ENCODE peak calls at places on chromosome 5, in five cellular contexts. One of them, this sample, is unnamed. For H3K4me1, the result is how much of the 10 kb centered on the place peaks cover.

GRCh38 chr5:53265043-53265442 is 155.5 kb upstream of the MOCS2 start:
- DNase-seq in astrocyte: no peak
- DNase-seq in aorta: no peak
- DNase-seq in adrenal gland: no peak
- DNase-seq in upper lobe of right lung: no peak
- DNase-seq in this sample: no peak

GRCh38 chr5:73201547-73202513 is 28.8 kb downstream of the TMEM174 start:
- DNase-seq in aorta: peak
- DNase-seq in astrocyte: peak
- DNase-seq in adrenal gland: peak
- DNase-seq in upper lobe of right lung: peak
- DNase-seq in this sample: peak

GRCh38 chr5:153755913-153756500 is 265.5 kb downstream of the GRIA1 start:
- DNase-seq in aorta: no peak
- DNase-seq in adrenal gland: no peak
- DNase-seq in astrocyte: no peak
- DNase-seq in upper lobe of right lung: no peak
- DNase-seq in this sample: no peak

GRCh38 chr5:98349251-98349989 is 424.0 kb upstream of the RGMB start:
- DNase-seq in aorta: no peak
- DNase-seq in astrocyte: peak
- DNase-seq in adrenal gland: no peak
- DNase-seq in upper lobe of right lung: no peak
- DNase-seq in this sample: no peak

GRCh38 chr5:132487841-132488555 is 2.6 kb downstream of the IRF1 start:
- DNase-seq in upper lobe of right lung: peak
- DNase-seq in astrocyte: no peak
- DNase-seq in adrenal gland: no peak
- DNase-seq in aorta: no peak
- DNase-seq in this sample: no peak

GRCh38 chr5:119949426-119949999 is 320.2 kb downstream of the FAM170A start:
- DNase-seq in aorta: no peak
- DNase-seq in upper lobe of right lung: no peak
- DNase-seq in astrocyte: no peak
- DNase-seq in adrenal gland: no peak
- DNase-seq in this sample: no peak

GRCh38 chr5:36878421-36879088 is 2.0 kb downstream of the NIPBL start:
- DNase-seq in astrocyte: peak
- DNase-seq in adrenal gland: peak
- DNase-seq in upper lobe of right lung: no peak
- DNase-seq in aorta: no peak
- DNase-seq in this sample: peak

GRCh38 chr5:150785950-150786349 is 7.4 kb downstream of the SMIM3 start:
- DNase-seq in aorta: no peak
- DNase-seq in astrocyte: no peak
- DNase-seq in upper lobe of right lung: no peak
- DNase-seq in adrenal gland: no peak
- DNase-seq in this sample: no peak

GRCh38 chr5:81121836-81122235 is 111.3 kb upstream of the CKMT2 start:
- DNase-seq in aorta: no peak
- DNase-seq in upper lobe of right lung: no peak
- DNase-seq in astrocyte: peak
- DNase-seq in adrenal gland: no peak
- DNase-seq in this sample: no peak

GRCh38 chr5:133396187-133396621 is 216.1 kb downstream of the FSTL4 start:
- DNase-seq in astrocyte: no peak
- DNase-seq in upper lobe of right lung: no peak
- DNase-seq in aorta: no peak
- DNase-seq in adrenal gland: no peak
- DNase-seq in this sample: no peak

GRCh38 chr5:150641006-150641570 is 628 bp downstream of the SYNPO start:
- DNase-seq in aorta: peak
- DNase-seq in adrenal gland: peak
- DNase-seq in astrocyte: peak
- DNase-seq in upper lobe of right lung: no peak
- DNase-seq in this sample: peak

GRCh38 chr5:38347040-38347763 is 88.8 kb downstream of the EGFLAM start:
- DNase-seq in adrenal gland: no peak
- DNase-seq in upper lobe of right lung: no peak
- DNase-seq in aorta: no peak
- DNase-seq in astrocyte: no peak
- DNase-seq in this sample: no peak

GRCh38 chr5:126972062-126972895 is 58.1 kb downstream of the MARCHF3 start:
- DNase-seq in upper lobe of right lung: no peak
- DNase-seq in adrenal gland: no peak
- DNase-seq in aorta: no peak
- DNase-seq in astrocyte: no peak
- DNase-seq in this sample: peak

GRCh38 chr5:178388381-178389030 is 155.9 kb upstream of the PHYKPL start:
- DNase-seq in astrocyte: no peak
- DNase-seq in adrenal gland: peak
- DNase-seq in upper lobe of right lung: no peak
- DNase-seq in aorta: peak
- DNase-seq in this sample: peak

GRCh38 chr5:61673007-61673735 is 341.1 kb downstream of the ZSWIM6 start:
- DNase-seq in astrocyte: peak
- DNase-seq in upper lobe of right lung: no peak
- DNase-seq in aorta: no peak
- DNase-seq in adrenal gland: peak
- DNase-seq in this sample: no peak

GRCh38 chr5:177426566-177427210 is at the start of gene GRK6:
- DNase-seq in aorta: peak
- DNase-seq in adrenal gland: peak
- DNase-seq in astrocyte: no peak
- DNase-seq in upper lobe of right lung: peak
- DNase-seq in this sample: no peak

GRCh38 chr5:56769875-56770604 is 45.3 kb upstream of the MAP3K1 start:
- DNase-seq in astrocyte: no peak
- DNase-seq in upper lobe of right lung: no peak
- DNase-seq in aorta: no peak
- DNase-seq in adrenal gland: no peak
- DNase-seq in this sample: no peak

GRCh38 chr5:170333161-170333909 is 35.8 kb upstream of the LCP2 start:
- DNase-seq in aorta: peak
- DNase-seq in upper lobe of right lung: no peak
- DNase-seq in astrocyte: no peak
- DNase-seq in adrenal gland: no peak
- DNase-seq in this sample: no peak

GRCh38 chr5:151107738-151108520 is 27.1 kb upstream of the TNIP1 start:
- DNase-seq in aorta: peak
- DNase-seq in adrenal gland: no peak
- DNase-seq in astrocyte: peak
- DNase-seq in upper lobe of right lung: no peak
- DNase-seq in this sample: peak

GRCh38 chr5:90056911-90057705 is 352.4 kb downstream of the CETN3 start:
- DNase-seq in upper lobe of right lung: no peak
- DNase-seq in aorta: peak
- DNase-seq in adrenal gland: no peak
- DNase-seq in astrocyte: no peak
- DNase-seq in this sample: peak

GRCh38 chr5:124748687-124749594 is 2.5 kb upstream of the ZNF608 start:
- DNase-seq in adrenal gland: peak
- DNase-seq in aorta: peak
- DNase-seq in astrocyte: peak
- DNase-seq in upper lobe of right lung: peak
- DNase-seq in this sample: peak

GRCh38 chr5:7650755-7651154 is 200.2 kb downstream of the CFAP90 start:
- DNase-seq in aorta: no peak
- DNase-seq in upper lobe of right lung: no peak
- DNase-seq in adrenal gland: no peak
- DNase-seq in astrocyte: peak
- DNase-seq in this sample: no peak

GRCh38 chr5:54669285-54669684 is 151.7 kb downstream of the SNX18 start:
- DNase-seq in upper lobe of right lung: no peak
- DNase-seq in aorta: no peak
- DNase-seq in astrocyte: peak
- DNase-seq in adrenal gland: no peak
- DNase-seq in this sample: peak

GRCh38 chr5:176875783-176876505 is 23.2 kb downstream of the HK3 start:
- DNase-seq in adrenal gland: no peak
- DNase-seq in upper lobe of right lung: no peak
- DNase-seq in aorta: no peak
- DNase-seq in astrocyte: no peak
- DNase-seq in this sample: no peak

GRCh38 chr5:169744336-169744735 is 107.3 kb downstream of the DOCK2 start:
- DNase-seq in aorta: no peak
- DNase-seq in upper lobe of right lung: no peak
- DNase-seq in adrenal gland: no peak
- DNase-seq in astrocyte: no peak
- DNase-seq in this sample: no peak

GRCh38 chr5:152349683-152350526 is 55.2 kb downstream of the NMUR2 start:
- DNase-seq in upper lobe of right lung: peak
- DNase-seq in aorta: peak
- DNase-seq in adrenal gland: peak
- DNase-seq in astrocyte: peak
- DNase-seq in this sample: peak

GRCh38 chr5:123803359-123803758 is 291.4 kb downstream of the CSNK1G3 start:
- DNase-seq in aorta: no peak
- DNase-seq in adrenal gland: no peak
- DNase-seq in astrocyte: no peak
- DNase-seq in upper lobe of right lung: no peak
- DNase-seq in this sample: no peak

GRCh38 chr5:166503506-166503905 is 1787.9 kb upstream of the WWC1 start:
- DNase-seq in upper lobe of right lung: no peak
- DNase-seq in adrenal gland: no peak
- DNase-seq in astrocyte: no peak
- DNase-seq in aorta: no peak
- DNase-seq in this sample: no peak

GRCh38 chr5:170387775-170388174 is 1.4 kb downstream of the KCNMB1 start:
- DNase-seq in upper lobe of right lung: no peak
- DNase-seq in adrenal gland: no peak
- DNase-seq in astrocyte: no peak
- DNase-seq in aorta: no peak
- DNase-seq in this sample: no peak

GRCh38 chr5:177403826-177404640 is 3.6 kb upstream of the PFN3 start:
- DNase-seq in upper lobe of right lung: peak
- DNase-seq in adrenal gland: peak
- DNase-seq in aorta: peak
- DNase-seq in astrocyte: peak
- DNase-seq in this sample: peak

GRCh38 chr5:94715843-94716242 is 97.4 kb downstream of the SLF1 start:
- DNase-seq in upper lobe of right lung: no peak
- DNase-seq in aorta: no peak
- DNase-seq in astrocyte: no peak
- DNase-seq in adrenal gland: peak
- DNase-seq in this sample: no peak

DNA sequence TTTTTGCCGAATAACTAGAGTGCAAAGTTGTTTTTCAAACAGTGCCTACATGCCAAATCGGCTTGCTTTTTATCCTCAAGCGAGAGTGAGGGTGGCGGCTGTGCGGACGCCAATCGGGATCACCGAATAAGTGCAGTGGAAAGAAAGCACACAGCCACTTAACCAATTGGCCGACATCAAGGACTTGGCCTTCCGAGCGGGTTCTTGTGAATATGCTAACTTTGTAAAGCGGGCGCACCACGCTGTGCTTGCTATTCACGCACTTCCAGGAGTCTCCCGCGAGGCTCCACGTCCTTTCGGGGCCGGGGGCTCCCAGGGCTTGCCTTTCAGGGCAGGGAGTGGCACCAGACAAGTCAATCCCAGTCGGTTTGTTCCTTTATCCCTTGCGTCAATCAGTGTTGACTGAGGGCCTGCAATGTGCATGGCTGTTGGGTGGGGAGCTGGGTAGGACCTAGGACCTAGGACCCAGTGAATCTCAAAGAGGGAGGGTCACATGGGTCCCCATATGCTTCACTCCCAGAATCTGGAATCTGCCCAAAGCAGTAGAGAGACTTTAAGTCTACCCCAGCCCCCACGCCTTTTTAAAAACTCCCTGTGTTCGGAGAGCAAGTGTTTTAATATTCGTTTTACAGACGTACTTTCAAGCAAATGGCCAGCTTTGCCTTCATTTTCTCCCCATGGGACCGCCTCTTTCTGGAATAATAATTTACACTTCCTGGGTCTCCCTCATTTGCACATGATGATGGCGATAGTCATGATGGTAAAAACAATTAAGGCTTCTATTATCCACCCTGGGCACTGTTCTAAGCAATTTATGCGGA is 2.0 kb upstream of the GCNT4 start:
- DNase-seq in adrenal gland: peak
- DNase-seq in aorta: peak
- DNase-seq in upper lobe of right lung: peak
- DNase-seq in astrocyte: peak
- DNase-seq in this sample: peak
- H3K27ac ChIP-seq in adrenal gland: peak
- H3K27ac ChIP-seq in aorta: peak
- H3K27ac ChIP-seq in upper lobe of right lung: peak
- H3K27ac ChIP-seq in astrocyte: peak
- H3K27ac ChIP-seq in this sample: no peak

DNA sequence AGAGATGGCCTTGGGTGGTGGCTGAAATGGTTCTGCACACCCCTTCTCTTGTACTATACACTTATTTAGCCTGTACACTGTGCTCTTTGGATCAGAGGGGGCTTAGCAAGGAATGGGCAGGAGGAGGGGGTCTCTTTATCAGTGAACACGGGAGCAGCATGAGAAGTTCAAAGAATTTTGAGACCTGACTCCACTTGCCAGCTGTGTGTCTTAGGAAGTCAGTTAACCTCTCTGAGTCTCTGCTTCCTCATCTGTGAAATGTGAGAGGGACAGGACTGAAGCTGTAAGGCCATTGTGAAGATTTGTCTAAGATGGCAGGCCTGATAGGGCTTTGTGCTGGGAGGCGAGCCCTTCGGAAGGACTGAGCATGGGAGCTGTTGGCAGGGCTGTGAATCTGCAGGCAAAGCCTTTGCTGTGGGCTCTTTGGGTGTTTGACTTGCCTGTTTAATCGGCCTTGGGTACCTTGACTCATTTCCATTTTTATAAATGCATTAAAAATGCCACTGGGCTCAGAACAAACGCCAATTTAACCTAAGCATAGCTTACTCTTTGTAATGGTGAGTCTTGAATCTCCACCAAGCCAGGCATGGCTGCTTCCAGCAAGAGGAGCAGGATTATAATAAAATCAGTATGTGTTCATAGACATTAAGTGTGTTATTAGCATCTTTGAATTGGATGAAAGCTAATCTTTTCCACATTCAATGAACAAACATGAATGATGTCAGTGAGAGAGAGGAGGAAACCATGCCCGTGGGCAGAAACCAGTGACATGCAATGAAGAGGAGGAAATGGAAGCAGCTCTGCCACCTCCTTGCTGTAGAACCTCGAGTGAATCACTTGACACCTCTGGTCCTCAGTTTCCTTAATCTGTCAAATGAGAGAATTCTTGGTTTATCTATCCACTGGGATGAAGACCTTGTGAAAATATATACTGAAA is 89.4 kb downstream of the MACROH2A1 start:
- DNase-seq in astrocyte: no peak
- DNase-seq in upper lobe of right lung: no peak
- DNase-seq in aorta: no peak
- DNase-seq in adrenal gland: no peak
- DNase-seq in this sample: no peak
- H3K4me1 ChIP-seq in astrocyte: under half
- H3K4me1 ChIP-seq in upper lobe of right lung: under half
- H3K4me1 ChIP-seq in aorta: under half
- H3K4me1 ChIP-seq in adrenal gland: under half
- H3K4me1 ChIP-seq in this sample: under half

GRCh38 chr5:30607301-30607700 is 586.2 kb upstream of the CDH6 start:
- DNase-seq in astrocyte: no peak
- DNase-seq in adrenal gland: no peak
- DNase-seq in aorta: no peak
- DNase-seq in upper lobe of right lung: no peak
- DNase-seq in this sample: no peak
- H3K4me3 ChIP-seq in astrocyte: no peak
- H3K4me3 ChIP-seq in adrenal gland: no peak
- H3K4me3 ChIP-seq in aorta: no peak
- H3K4me3 ChIP-seq in upper lobe of right lung: no peak
- H3K4me3 ChIP-seq in this sample: no peak

GRCh38 chr5:114390431-114390830 is 28.6 kb downstream of the KCNN2 start:
- DNase-seq in upper lobe of right lung: no peak
- DNase-seq in adrenal gland: no peak
- DNase-seq in aorta: no peak
- DNase-seq in astrocyte: no peak
- DNase-seq in this sample: no peak
- H3K27ac ChIP-seq in upper lobe of right lung: no peak
- H3K27ac ChIP-seq in adrenal gland: no peak
- H3K27ac ChIP-seq in aorta: no peak
- H3K27ac ChIP-seq in astrocyte: no peak
- H3K27ac ChIP-seq in this sample: no peak